ENCODE peak calls at places on chromosomes 12 and 14, in eight cellular contexts. B is WTC11, G is DND-41, T is pancreas, Y is fibroblast of mammary gland, S is fibroblast of pulmonary artery, Q is ascending aorta, J is mucosa of descending colon. I is an unnamed sample.

GRCh38 chr12:92038476-92038875 is 107.2 kb downstream of the BTG1 start:
- DNase-seq in B (no peak), G (no peak), T (no peak), Y (no peak), S (no peak), Q (no peak), J (no peak), I (no peak)

GRCh38 chr12:79782197-79782890 is 91.6 kb upstream of the PAWR start:
- DNase-seq in B (no peak), G (no peak), T (no peak), Y (peak), S (peak), Q (no peak), J (no peak), I (peak)

GRCh38 chr12:51368640-51369517 is 22.3 kb downstream of the GALNT6 start:
- DNase-seq in B (peak), G (peak), T (no peak), Y (no peak), S (peak), Q (peak), J (peak), I (no peak)

GRCh38 chr12:19171731-19172130 is 42.2 kb downstream of the PLEKHA5 start:
- DNase-seq in B (no peak), G (no peak), T (no peak), Y (no peak), S (no peak), Q (no peak), J (no peak), I (peak)

GRCh38 chr14:64935508-64935907 is 7.0 kb downstream of the GPX2 start:
- DNase-seq in B (no peak), G (no peak), T (no peak), Y (no peak), S (no peak), Q (no peak), J (no peak), I (no peak)

GRCh38 chr12:25980035-25980434 is 21.6 kb downstream of the RASSF8 start:
- DNase-seq in B (no peak), G (no peak), T (no peak), Y (no peak), S (no peak), Q (no peak), J (no peak), I (no peak)

GRCh38 chr14:68893566-68893965 is 85.5 kb downstream of the ACTN1 start:
- DNase-seq in B (no peak), G (no peak), T (peak), Y (no peak), S (no peak), Q (no peak), J (no peak), I (no peak)

GRCh38 chr12:6215932-6216494 is 15.8 kb downstream of the CD9 start:
- DNase-seq in B (peak), G (no peak), T (peak), Y (peak), S (peak), Q (peak), J (peak), I (peak)

GRCh38 chr12:59710004-59710628 is 114.3 kb downstream of the SLC16A7 start:
- DNase-seq in B (no peak), G (no peak), T (no peak), Y (no peak), S (no peak), Q (no peak), J (no peak), I (no peak)

GRCh38 chr12:3597526-3598210 is 106.7 kb downstream of the PRMT8 start:
- DNase-seq in B (no peak), G (no peak), T (peak), Y (no peak), S (no peak), Q (no peak), J (no peak), I (no peak)

GRCh38 chr14:79412822-79413221 is 798.5 kb downstream of the DIO2 start:
- DNase-seq in B (no peak), G (no peak), T (no peak), Y (no peak), S (no peak), Q (no peak), J (no peak), I (no peak)

GRCh38 chr12:52831251-52831650 is 2.9 kb downstream of the KRT79 start:
- DNase-seq in B (no peak), G (no peak), T (no peak), Y (no peak), S (no peak), Q (no peak), J (no peak), I (no peak)

GRCh38 chr14:21069388-21070082 is 569 bp upstream of the ARHGEF40 start:
- DNase-seq in B (peak), G (no peak), T (peak), Y (no peak), S (peak), Q (no peak), J (no peak), I (no peak)
- TF ChIP-seq CTCF in B (no peak), G (no peak), T (no peak), Y (no peak), S (no peak), Q (no peak), J (no peak), I (no peak)

DNA sequence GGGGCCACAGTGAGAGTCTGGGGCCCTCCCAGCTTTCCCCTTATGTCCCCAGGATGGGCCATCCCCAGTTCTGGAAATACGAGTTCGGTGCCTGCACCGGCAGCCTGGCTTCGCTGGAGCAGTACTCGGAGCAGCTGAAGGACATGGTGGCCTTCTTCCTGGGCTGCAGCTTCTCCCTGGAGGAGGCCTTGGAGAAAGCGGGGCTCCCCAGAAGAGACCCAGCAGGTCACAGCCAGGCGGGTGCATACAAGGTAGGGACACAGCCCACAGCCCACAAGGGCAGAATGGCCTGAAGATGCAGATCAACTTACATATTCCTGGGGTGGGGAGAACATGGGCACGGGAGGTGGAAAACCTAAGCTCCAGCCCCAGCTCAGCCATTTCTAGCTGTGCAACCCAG is 56.1 kb downstream of the DGLUCY start:
- DNase-seq in B (no peak), G (no peak), T (no peak), Y (no peak), S (no peak), Q (no peak), J (no peak), I (no peak)
- TF ChIP-seq CTCF in B (no peak), G (no peak), T (no peak), Y (no peak), S (no peak), Q (no peak), J (no peak), I (no peak)

GRCh38 chr12:49489720-49490119 is 49.1 kb upstream of the KCNH3 start:
- DNase-seq in B (no peak), G (no peak), T (no peak), Y (peak), S (peak), Q (no peak), J (no peak), I (peak)
- TF ChIP-seq CTCF in B (no peak), G (no peak), T (no peak), Y (peak), S (peak), Q (no peak), J (no peak), I (peak)

GRCh38 chr12:112190626-112191025 is 65.3 kb downstream of the TRAFD1 start:
- DNase-seq in B (no peak), G (no peak), T (peak), Y (no peak), S (no peak), Q (no peak), J (peak), I (no peak)
- TF ChIP-seq CTCF in B (no peak), G (no peak), T (no peak), Y (no peak), S (no peak), Q (no peak), J (no peak), I (no peak)

GRCh38 chr12:100128509-100128908 is 14.2 kb downstream of the BLTP3B start:
- DNase-seq in B (peak), G (no peak), T (no peak), Y (peak), S (peak), Q (peak), J (no peak), I (peak)
- TF ChIP-seq CTCF in B (no peak), G (peak), T (no peak), Y (peak), S (peak), Q (peak), J (no peak), I (peak)

GRCh38 chr12:102978316-102978715 is 20.8 kb downstream of the ASCL1 start:
- DNase-seq in B (no peak), G (no peak), T (no peak), Y (no peak), S (no peak), Q (no peak), J (no peak), I (no peak)

GRCh38 chr12:102973583-102973982 is 16.1 kb downstream of the ASCL1 start:
- DNase-seq in B (no peak), G (no peak), T (no peak), Y (no peak), S (no peak), Q (no peak), J (no peak), I (no peak)

GRCh38 chr12:102971227-102971626 is 13.8 kb downstream of the ASCL1 start:
- DNase-seq in B (no peak), G (no peak), T (no peak), Y (no peak), S (no peak), Q (no peak), J (no peak), I (no peak)

GRCh38 chr12:102980350-102980749 is 22.9 kb downstream of the ASCL1 start:
- DNase-seq in B (no peak), G (no peak), T (no peak), Y (no peak), S (no peak), Q (no peak), J (no peak), I (no peak)

DNA sequence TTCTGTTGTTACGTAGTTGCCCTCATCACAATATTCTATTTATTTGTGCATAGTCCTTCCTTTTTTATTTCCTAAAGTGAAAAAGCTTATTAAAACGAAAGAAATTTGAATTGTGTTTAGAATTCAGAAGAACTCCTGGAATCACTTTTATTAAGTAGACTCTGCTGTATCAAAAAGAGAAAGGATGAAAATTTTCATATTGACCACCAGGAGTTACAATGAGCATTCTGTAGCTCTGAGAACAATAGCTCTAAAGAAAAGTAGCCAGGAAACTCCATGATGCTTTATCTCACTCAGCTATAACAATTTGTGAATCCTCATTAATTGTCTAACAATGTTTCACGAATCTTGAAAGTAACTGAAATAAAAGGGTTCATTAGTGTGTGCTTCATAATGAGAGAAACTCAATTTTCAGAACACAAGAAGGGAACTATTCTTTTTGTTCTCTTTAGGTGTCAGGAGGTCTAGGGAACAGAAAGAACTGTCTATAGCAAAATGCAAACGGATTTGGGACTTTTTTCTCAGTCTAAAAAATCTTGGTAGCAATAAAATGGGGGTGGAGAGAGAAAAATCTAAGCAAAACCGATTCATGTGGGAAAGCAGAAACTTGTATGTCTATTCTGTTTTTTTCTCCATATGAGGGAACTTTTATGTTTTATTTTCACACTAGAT is 19.3 kb downstream of the ASCL1 start:
- DNase-seq in B (no peak), G (no peak), T (no peak), Y (no peak), S (no peak), Q (no peak), J (no peak), I (no peak)
- TF ChIP-seq CTCF in B (no peak), G (no peak), T (no peak), Y (no peak), S (no peak), Q (no peak), J (no peak), I (no peak)

GRCh38 chr12:98601924-98602323 is 8.4 kb downstream of the SLC25A3 start:
- DNase-seq in B (no peak), G (no peak), T (no peak), Y (no peak), S (no peak), Q (no peak), J (no peak), I (no peak)
- TF ChIP-seq CTCF in B (no peak), G (no peak), T (no peak), Y (no peak), S (no peak), Q (no peak), J (no peak), I (no peak)

GRCh38 chr14:39988939-39989338 is 556.7 kb upstream of the FBXO33 start:
- DNase-seq in B (no peak), G (no peak), T (no peak), Y (peak), S (peak), Q (no peak), J (no peak), I (no peak)
- TF ChIP-seq CTCF in B (no peak), G (peak), T (no peak), Y (peak), S (peak), Q (no peak), J (no peak), I (peak)

GRCh38 chr12:97288526-97288925 is 174.1 kb upstream of the RMST start:
- DNase-seq in B (no peak), G (no peak), T (no peak), Y (no peak), S (no peak), Q (no peak), J (no peak), I (no peak)

DNA sequence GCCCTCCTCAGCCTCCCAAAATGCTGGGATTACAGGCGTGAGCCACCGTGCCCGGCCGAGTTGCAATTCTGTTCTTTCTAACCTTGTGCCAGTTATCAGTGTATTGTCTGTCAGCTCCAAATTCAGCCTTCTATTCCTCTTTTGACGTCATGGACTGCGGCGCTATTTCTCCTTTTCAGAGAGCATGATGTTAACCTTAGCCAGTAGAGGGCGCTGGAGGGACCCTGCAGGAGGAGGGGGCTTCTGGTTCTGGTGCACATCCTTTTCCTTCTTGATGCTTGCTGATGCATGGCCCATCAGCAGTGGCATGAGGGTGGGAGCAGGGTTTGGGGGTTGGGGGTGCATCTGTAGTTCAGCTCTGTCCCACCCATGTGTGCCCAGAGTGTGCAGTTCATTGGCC is 179.3 kb upstream of the RMST start:
- DNase-seq in B (peak), G (peak), T (no peak), Y (no peak), S (no peak), Q (no peak), J (no peak), I (no peak)
- TF ChIP-seq CTCF in B (peak), G (peak), T (no peak), Y (no peak), S (no peak), Q (no peak), J (no peak), I (no peak)

GRCh38 chr12:68067762-68068376 is 78.6 kb downstream of the IFNG-AS1 start:
- DNase-seq in B (no peak), G (no peak), T (no peak), Y (peak), S (peak), Q (no peak), J (no peak), I (no peak)
- TF ChIP-seq CTCF in B (peak), G (peak), T (no peak), Y (peak), S (peak), Q (no peak), J (no peak), I (peak)